ENCODE peak calls at places on chromosomes 11 and 22, in eight cellular contexts. One of them, this sample, is unnamed.

GRCh38 chr22:38832005-38832978 is 11.5 kb downstream of the NPTXR start:
- DNase-seq in body of pancreas: no peak
- DNase-seq in effector CD4-positive, alpha-beta T cell: no peak
- DNase-seq in CD8-positive, alpha-beta T cell: no peak
- DNase-seq in Right ventricle myocardium superior: no peak
- DNase-seq in amygdala: peak
- DNase-seq in kidney epithelial cell: no peak
- DNase-seq in GM12864: no peak
- DNase-seq in this sample: peak

GRCh38 chr22:45212992-45213751 is 27.5 kb downstream of the KIAA0930 start:
- DNase-seq in body of pancreas: peak
- DNase-seq in effector CD4-positive, alpha-beta T cell: no peak
- DNase-seq in CD8-positive, alpha-beta T cell: no peak
- DNase-seq in amygdala: peak
- DNase-seq in kidney epithelial cell: no peak
- DNase-seq in GM12864: no peak
- DNase-seq in Right ventricle myocardium superior: peak
- DNase-seq in this sample: peak

GRCh38 chr11:108117746-108118371 is 3.5 kb upstream of the ACAT1 start:
- DNase-seq in CD8-positive, alpha-beta T cell: no peak
- DNase-seq in Right ventricle myocardium superior: no peak
- DNase-seq in GM12864: no peak
- DNase-seq in effector CD4-positive, alpha-beta T cell: no peak
- DNase-seq in amygdala: no peak
- DNase-seq in kidney epithelial cell: peak
- DNase-seq in body of pancreas: no peak
- DNase-seq in this sample: no peak

GRCh38 chr11:16607675-16608644 is 130.5 kb upstream of the C11orf58 start:
- DNase-seq in GM12864: no peak
- DNase-seq in CD8-positive, alpha-beta T cell: no peak
- DNase-seq in body of pancreas: peak
- DNase-seq in kidney epithelial cell: no peak
- DNase-seq in effector CD4-positive, alpha-beta T cell: no peak
- DNase-seq in Right ventricle myocardium superior: peak
- DNase-seq in amygdala: peak
- DNase-seq in this sample: peak

GRCh38 chr11:2922635-2923034 is 6.6 kb downstream of the PHLDA2 start:
- DNase-seq in amygdala: no peak
- DNase-seq in effector CD4-positive, alpha-beta T cell: no peak
- DNase-seq in CD8-positive, alpha-beta T cell: no peak
- DNase-seq in body of pancreas: no peak
- DNase-seq in kidney epithelial cell: no peak
- DNase-seq in Right ventricle myocardium superior: no peak
- DNase-seq in GM12864: no peak
- DNase-seq in this sample: no peak

GRCh38 chr22:39428597-39429071 is 28.2 kb upstream of the MGAT3 start:
- DNase-seq in effector CD4-positive, alpha-beta T cell: no peak
- DNase-seq in amygdala: no peak
- DNase-seq in Right ventricle myocardium superior: no peak
- DNase-seq in kidney epithelial cell: no peak
- DNase-seq in CD8-positive, alpha-beta T cell: no peak
- DNase-seq in body of pancreas: no peak
- DNase-seq in GM12864: no peak
- DNase-seq in this sample: no peak

GRCh38 chr22:45511847-45512261 is 9.2 kb downstream of the FBLN1 start:
- DNase-seq in kidney epithelial cell: peak
- DNase-seq in effector CD4-positive, alpha-beta T cell: no peak
- DNase-seq in body of pancreas: peak
- DNase-seq in GM12864: no peak
- DNase-seq in Right ventricle myocardium superior: peak
- DNase-seq in CD8-positive, alpha-beta T cell: no peak
- DNase-seq in amygdala: no peak
- DNase-seq in this sample: no peak

GRCh38 chr11:78562398-78562797 is 12.3 kb downstream of the NARS2 start:
- DNase-seq in GM12864: no peak
- DNase-seq in CD8-positive, alpha-beta T cell: no peak
- DNase-seq in body of pancreas: no peak
- DNase-seq in kidney epithelial cell: no peak
- DNase-seq in amygdala: no peak
- DNase-seq in Right ventricle myocardium superior: no peak
- DNase-seq in effector CD4-positive, alpha-beta T cell: no peak
- DNase-seq in this sample: no peak

GRCh38 chr11:77082838-77083552 is 16.2 kb downstream of the CAPN5 start:
- DNase-seq in effector CD4-positive, alpha-beta T cell: peak
- DNase-seq in Right ventricle myocardium superior: peak
- DNase-seq in kidney epithelial cell: no peak
- DNase-seq in body of pancreas: peak
- DNase-seq in amygdala: no peak
- DNase-seq in CD8-positive, alpha-beta T cell: peak
- DNase-seq in GM12864: no peak
- DNase-seq in this sample: peak

GRCh38 chr11:120170741-120171261 is 32.9 kb upstream of the TRIM29 start:
- DNase-seq in kidney epithelial cell: no peak
- DNase-seq in amygdala: no peak
- DNase-seq in effector CD4-positive, alpha-beta T cell: no peak
- DNase-seq in Right ventricle myocardium superior: no peak
- DNase-seq in CD8-positive, alpha-beta T cell: no peak
- DNase-seq in GM12864: no peak
- DNase-seq in body of pancreas: no peak
- DNase-seq in this sample: peak

GRCh38 chr22:40310081-40310770 is 36.1 kb upstream of the ADSL start:
- DNase-seq in effector CD4-positive, alpha-beta T cell: no peak
- DNase-seq in body of pancreas: no peak
- DNase-seq in CD8-positive, alpha-beta T cell: no peak
- DNase-seq in amygdala: no peak
- DNase-seq in GM12864: no peak
- DNase-seq in kidney epithelial cell: no peak
- DNase-seq in Right ventricle myocardium superior: no peak
- DNase-seq in this sample: no peak

This sample was measured in upper lobe of right lung.